ENCODE peak calls at places on chromosome 14, in seven cellular contexts. H is amniotic stem cell; R is retina; E is HuH-7; G is activated CD4-positive, alpha-beta T cell treated with anti-CD3 and anti-CD28 coated beads, Interleukin-2, amount 50 U/mL, for 4 hours; T is left colon; Z is glomerular endothelial cell. F is an unnamed sample.

GRCh38 chr14:85471744-85472143 is 58.2 kb upstream of the FLRT2 start:
- DNase-seq in H (peak), R (no peak), E (peak), G (no peak), T (no peak), Z (peak), F (no peak)

GRCh38 chr14:101635238-101636080 is 74.2 kb downstream of the DIO3 start:
- DNase-seq in H (no peak), R (no peak), E (no peak), G (no peak), T (no peak), Z (no peak), F (no peak)

GRCh38 chr14:29941401-29941800 is 13.8 kb upstream of the PRKD1 start:
- DNase-seq in H (no peak), R (no peak), E (no peak), G (no peak), T (no peak), Z (no peak), F (no peak)

GRCh38 chr14:103404920-103405319 is 19.7 kb downstream of the MARK3 start:
- DNase-seq in H (no peak), R (no peak), E (no peak), G (no peak), T (no peak), Z (no peak), F (no peak)

GRCh38 chr14:67513631-67514108 is 19.4 kb upstream of the PLEKHH1 start:
- DNase-seq in H (no peak), R (peak), E (no peak), G (no peak), T (peak), Z (no peak), F (no peak)

GRCh38 chr14:39939023-39939422 is 506.8 kb upstream of the FBXO33 start:
- DNase-seq in H (no peak), R (no peak), E (no peak), G (no peak), T (no peak), Z (no peak), F (no peak)

GRCh38 chr14:102903248-102903888 is 19.1 kb upstream of the AMN start:
- DNase-seq in H (no peak), R (no peak), E (no peak), G (no peak), T (no peak), Z (no peak), F (no peak)

GRCh38 chr14:97172644-97173043 is 375.5 kb downstream of the VRK1 start:
- DNase-seq in H (no peak), R (no peak), E (no peak), G (no peak), T (no peak), Z (no peak), F (no peak)

GRCh38 chr14:101098641-101099040 is 195.1 kb upstream of the RTL1 start:
- DNase-seq in H (no peak), R (no peak), E (no peak), G (no peak), T (no peak), Z (peak), F (no peak)

GRCh38 chr14:100297320-100298300 is 8.6 kb downstream of the SLC25A29 start:
- DNase-seq in H (no peak), R (no peak), E (no peak), G (no peak), T (peak), Z (no peak), F (no peak)

GRCh38 chr14:56892959-56893358 is 82.7 kb upstream of the OTX2 start:
- DNase-seq in H (no peak), R (no peak), E (no peak), G (no peak), T (no peak), Z (no peak), F (no peak)

GRCh38 chr14:68995731-68996130 is 16.6 kb upstream of the ACTN1 start:
- DNase-seq in H (no peak), R (no peak), E (no peak), G (no peak), T (no peak), Z (no peak), F (no peak)

GRCh38 chr14:69398818-69399210 is 322 bp downstream of the SLC39A9 start:
- DNase-seq in H (no peak), R (no peak), E (no peak), G (no peak), T (no peak), Z (no peak), F (no peak)

GRCh38 chr14:37196604-37197420 is 925 bp upstream of the MIPOL1 start:
- DNase-seq in H (no peak), R (no peak), E (no peak), G (no peak), T (no peak), Z (no peak), F (no peak)

GRCh38 chr14:63478024-63478423 is 65.2 kb downstream of the PPP2R5E start:
- DNase-seq in H (no peak), R (no peak), E (no peak), G (no peak), T (no peak), Z (no peak), F (no peak)

GRCh38 chr14:29895591-29896043 is 32.0 kb downstream of the PRKD1 start:
- DNase-seq in H (no peak), R (no peak), E (no peak), G (no peak), T (no peak), Z (no peak), F (no peak)

GRCh38 chr14:100827140-100827517 is 1.2 kb downstream of the MEG3 start:
- DNase-seq in H (no peak), R (peak), E (no peak), G (no peak), T (no peak), Z (no peak), F (no peak)

GRCh38 chr14:45686771-45687170 is 433.8 kb upstream of the MIS18BP1 start:
- DNase-seq in H (no peak), R (no peak), E (no peak), G (no peak), T (no peak), Z (no peak), F (no peak)

GRCh38 chr14:52077261-52077984 is 8.6 kb upstream of the NID2 start:
- DNase-seq in H (no peak), R (no peak), E (no peak), G (no peak), T (no peak), Z (no peak), F (no peak)

GRCh38 chr14:94143239-94143638 is 13.8 kb upstream of the IFI27L2 start:
- DNase-seq in H (no peak), R (no peak), E (no peak), G (no peak), T (no peak), Z (no peak), F (no peak)

GRCh38 chr14:93006484-93007128 is 83.7 kb downstream of the CHGA start:
- DNase-seq in H (no peak), R (peak), E (no peak), G (no peak), T (no peak), Z (no peak), F (no peak)

GRCh38 chr14:101709533-101709881 is 52.0 kb upstream of the PPP2R5C start:
- DNase-seq in H (no peak), R (no peak), E (no peak), G (no peak), T (no peak), Z (no peak), F (no peak)

GRCh38 chr14:85444685-85445084 is 85.3 kb upstream of the FLRT2 start:
- DNase-seq in H (no peak), R (no peak), E (no peak), G (no peak), T (no peak), Z (no peak), F (no peak)

GRCh38 chr14:86532219-86532618 is 1002.3 kb downstream of the FLRT2 start:
- DNase-seq in H (no peak), R (no peak), E (peak), G (no peak), T (peak), Z (no peak), F (no peak)

GRCh38 chr14:31986405-31986804 is 90.7 kb upstream of the ARHGAP5 start:
- DNase-seq in H (no peak), R (no peak), E (no peak), G (no peak), T (no peak), Z (no peak), F (no peak)

GRCh38 chr14:63361790-63362189 is 43.1 kb upstream of the GPHB5 start:
- DNase-seq in H (no peak), R (no peak), E (peak), G (no peak), T (no peak), Z (no peak), F (peak)

GRCh38 chr14:104016873-104017650 is 68.4 kb upstream of the ASPG start:
- DNase-seq in H (no peak), R (no peak), E (no peak), G (no peak), T (no peak), Z (no peak), F (no peak)

GRCh38 chr14:20632448-20632830 is 9.1 kb downstream of the OR6S1 start:
- DNase-seq in H (no peak), R (no peak), E (no peak), G (no peak), T (no peak), Z (no peak), F (no peak)

GRCh38 chr14:24605435-24606190 is 3.9 kb downstream of the GZMH start:
- DNase-seq in H (no peak), R (peak), E (peak), G (peak), T (peak), Z (no peak), F (no peak)

GRCh38 chr14:98954347-98955000 is 317.5 kb downstream of the BCL11B start:
- DNase-seq in H (no peak), R (no peak), E (no peak), G (no peak), T (no peak), Z (no peak), F (no peak)

GRCh38 chr14:95182379-95182778 is 25.1 kb upstream of the DICER1 start:
- DNase-seq in H (no peak), R (no peak), E (no peak), G (no peak), T (no peak), Z (no peak), F (no peak)

GRCh38 chr14:59343585-59343984 is 121.6 kb downstream of the GPR135 start:
- DNase-seq in H (no peak), R (peak), E (no peak), G (no peak), T (no peak), Z (no peak), F (no peak)

GRCh38 chr14:96797943-96798349 is 764 bp downstream of the VRK1 start:
- DNase-seq in H (no peak), R (no peak), E (no peak), G (no peak), T (no peak), Z (no peak), F (no peak)

GRCh38 chr14:35332517-35333346 is 40.5 kb downstream of the PSMA6 start:
- DNase-seq in H (no peak), R (no peak), E (no peak), G (peak), T (peak), Z (no peak), F (no peak)

GRCh38 chr14:75972729-75973480 is 8.9 kb downstream of the TGFB3 start:
- DNase-seq in H (no peak), R (peak), E (no peak), G (no peak), T (no peak), Z (no peak), F (no peak)

GRCh38 chr14:61080591-61081010 is 99.6 kb downstream of the SLC38A6 start:
- DNase-seq in H (peak), R (no peak), E (no peak), G (no peak), T (no peak), Z (no peak), F (no peak)

GRCh38 chr14:59582161-59582560 is 5.5 kb upstream of the CCDC175 start:
- DNase-seq in H (no peak), R (no peak), E (no peak), G (no peak), T (no peak), Z (no peak), F (no peak)

GRCh38 chr14:84025258-84026012 is 1504.5 kb upstream of the FLRT2 start:
- DNase-seq in H (no peak), R (no peak), E (no peak), G (no peak), T (no peak), Z (no peak), F (no peak)

GRCh38 chr14:59688224-59689170 is 111.9 kb upstream of the CCDC175 start:
- DNase-seq in H (peak), R (no peak), E (peak), G (no peak), T (peak), Z (no peak), F (no peak)

GRCh38 chr14:39034481-39035296 is 68.3 kb downstream of the SEC23A start:
- DNase-seq in H (no peak), R (no peak), E (no peak), G (no peak), T (no peak), Z (no peak), F (no peak)

F was measured in NCI-H1417 treated with DMSO at 0.1 percent for 48 hours.